ENCODE peak calls at places on chromosome 4, in six cellular contexts. T, A, G, X, J and I are unnamed samples.

GRCh38 chr4:83223781-83224180 is 60.8 kb downstream of the COQ2 start:
- DNase-seq in G (no peak), T (no peak), X (no peak), A (no peak), J (peak), I (peak)

GRCh38 chr4:126268106-126268505 is 953.4 kb downstream of the FAT4 start:
- DNase-seq in T (no peak), A (no peak), X (no peak), J (peak), G (no peak), I (no peak)

GRCh38 chr4:57136281-57136680 is 26.1 kb upstream of the IGFBP7 start:
- DNase-seq in T (no peak), A (no peak), G (no peak), J (no peak), X (no peak), I (peak)

GRCh38 chr4:123972031-123972430 is 575.4 kb downstream of the SPRY1 start:
- DNase-seq in G (no peak), X (no peak), T (no peak), J (no peak), A (no peak), I (no peak)

GRCh38 chr4:3514221-3514780 is 17.9 kb downstream of the LRPAP1 start:
- DNase-seq in A (no peak), J (no peak), X (no peak), G (no peak), T (no peak), I (no peak)

GRCh38 chr4:55947912-55948725 is 626 bp upstream of the CEP135 start:
- DNase-seq in X (no peak), J (peak), T (peak), G (no peak), A (peak), I (peak)

GRCh38 chr4:109735566-109736454 is 5.9 kb upstream of the PLA2G12A start:
- DNase-seq in T (no peak), G (no peak), J (peak), X (no peak), A (no peak), I (peak)

GRCh38 chr4:124526760-124527159 is 185.8 kb downstream of the ANKRD50 start:
- DNase-seq in T (no peak), G (no peak), A (no peak), X (no peak), J (no peak), I (no peak)

GRCh38 chr4:94621491-94622080 is 136.2 kb upstream of the BMPR1B start:
- DNase-seq in X (no peak), T (no peak), G (no peak), J (peak), A (peak), I (no peak)

GRCh38 chr4:173536808-173537429 is 6.9 kb upstream of the HAND2 start:
- DNase-seq in T (no peak), X (no peak), J (no peak), G (no peak), A (no peak), I (no peak)

GRCh38 chr4:182741054-182741453 is 176.1 kb downstream of the DCTD start:
- DNase-seq in T (no peak), X (no peak), G (no peak), J (no peak), A (no peak), I (no peak)

GRCh38 chr4:138749303-138749702 is 266.3 kb upstream of the NOCT start:
- DNase-seq in A (no peak), G (no peak), X (no peak), J (peak), T (no peak), I (no peak)

GRCh38 chr4:160235771-160236170 is 1132.9 kb downstream of the RAPGEF2 start:
- DNase-seq in X (no peak), G (no peak), J (no peak), T (no peak), A (no peak), I (no peak)

GRCh38 chr4:105555409-105555808 is 3.0 kb downstream of the ARHGEF38 start:
- DNase-seq in A (no peak), T (no peak), J (no peak), G (no peak), X (no peak), I (no peak)

GRCh38 chr4:42488554-42488953 is 91.3 kb downstream of the SHISA3 start:
- DNase-seq in J (no peak), X (no peak), G (no peak), A (no peak), T (no peak), I (no peak)

GRCh38 chr4:25163216-25163615 is 3.0 kb upstream of the SEPSECS start:
- DNase-seq in T (no peak), J (no peak), A (no peak), X (no peak), G (no peak), I (no peak)

GRCh38 chr4:149980941-149981340 is 97.3 kb upstream of the DCLK2 start:
- DNase-seq in A (peak), J (peak), X (peak), T (peak), G (no peak), I (no peak)

GRCh38 chr4:84644087-84644486 is 61.2 kb downstream of the CDS1 start:
- DNase-seq in T (no peak), J (no peak), X (no peak), G (no peak), A (no peak), I (no peak)

GRCh38 chr4:172986114-172986513 is 182.5 kb upstream of the GALNT7 start:
- DNase-seq in J (no peak), T (no peak), A (no peak), X (no peak), G (no peak), I (no peak)

GRCh38 chr4:8108261-8108660 is 50.4 kb downstream of the ABLIM2 start:
- DNase-seq in G (no peak), T (no peak), J (no peak), X (no peak), A (no peak), I (no peak)

GRCh38 chr4:867526-868250 is 41.8 kb upstream of the CPLX1 start:
- DNase-seq in J (no peak), T (no peak), X (no peak), A (no peak), G (no peak), I (no peak)

GRCh38 chr4:92483341-92483740 is 179.6 kb downstream of the GRID2 start:
- DNase-seq in X (no peak), G (no peak), A (no peak), T (no peak), J (no peak), I (no peak)

GRCh38 chr4:35358001-35358584 is 886.2 kb downstream of the ARAP2 start:
- DNase-seq in T (no peak), A (no peak), G (no peak), J (no peak), X (no peak), I (peak)

GRCh38 chr4:101205878-101206277 is 141.4 kb downstream of the PPP3CA start:
- DNase-seq in G (no peak), X (no peak), T (no peak), J (peak), A (no peak), I (no peak)

GRCh38 chr4:54232151-54232688 is 3.1 kb downstream of the PDGFRA start:
- DNase-seq in J (no peak), A (no peak), T (no peak), G (peak), X (no peak), I (no peak)

GRCh38 chr4:54233697-54234496 is 4.8 kb downstream of the PDGFRA start:
- DNase-seq in J (peak), G (no peak), T (no peak), X (peak), A (peak), I (peak)

GRCh38 chr4:54234497-54235205 is 5.6 kb downstream of the PDGFRA start:
- DNase-seq in T (no peak), J (peak), X (no peak), G (no peak), A (no peak), I (no peak)

GRCh38 chr4:54231419-54232150 is 2.5 kb downstream of the PDGFRA start:
- DNase-seq in X (peak), J (peak), T (no peak), A (no peak), G (peak), I (no peak)

DNA sequence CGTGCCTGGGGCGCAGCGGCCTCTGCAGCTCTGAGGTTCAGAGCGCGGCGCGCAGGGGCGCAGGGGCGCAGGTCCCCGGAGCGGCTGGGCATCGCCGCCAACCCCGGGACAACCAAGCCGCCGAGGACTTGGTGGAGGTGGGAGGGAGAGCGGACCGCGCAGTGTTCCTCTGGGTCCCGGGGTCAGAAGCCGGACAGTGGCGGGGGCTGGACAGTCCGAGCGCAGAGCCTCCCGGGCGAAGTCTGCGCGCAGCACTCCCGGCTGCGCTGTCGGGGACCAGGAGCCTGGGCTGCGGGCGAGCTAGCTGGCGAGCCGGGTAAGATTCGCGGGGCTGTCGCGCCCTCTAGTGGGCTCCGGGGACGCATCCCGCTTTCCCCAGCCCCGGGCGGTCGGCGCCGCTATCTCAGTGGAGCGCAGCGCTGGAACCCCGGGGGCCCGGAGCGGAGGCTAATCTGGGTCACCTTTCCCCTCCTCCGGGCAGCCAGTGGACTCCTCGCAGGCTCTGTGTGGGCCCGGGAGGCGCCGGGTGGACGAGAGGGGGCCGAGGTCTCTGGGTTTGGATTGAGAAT is 4.1 kb downstream of the PDGFRA start:
- DNase-seq in G (peak), A (peak), T (no peak), X (peak), J (peak), I (peak)
- H3K4me3 ChIP-seq in G (peak), A (no peak), T (peak), X (peak), J (peak), I (peak)

GRCh38 chr4:41287852-41288251 is 31.1 kb downstream of the UCHL1 start:
- DNase-seq in G (no peak), X (no peak), T (no peak), J (no peak), A (no peak), I (no peak)
- TF ChIP-seq CTCF in G (no peak), X (no peak), T (no peak), J (no peak), A (no peak), I (no peak)

DNA sequence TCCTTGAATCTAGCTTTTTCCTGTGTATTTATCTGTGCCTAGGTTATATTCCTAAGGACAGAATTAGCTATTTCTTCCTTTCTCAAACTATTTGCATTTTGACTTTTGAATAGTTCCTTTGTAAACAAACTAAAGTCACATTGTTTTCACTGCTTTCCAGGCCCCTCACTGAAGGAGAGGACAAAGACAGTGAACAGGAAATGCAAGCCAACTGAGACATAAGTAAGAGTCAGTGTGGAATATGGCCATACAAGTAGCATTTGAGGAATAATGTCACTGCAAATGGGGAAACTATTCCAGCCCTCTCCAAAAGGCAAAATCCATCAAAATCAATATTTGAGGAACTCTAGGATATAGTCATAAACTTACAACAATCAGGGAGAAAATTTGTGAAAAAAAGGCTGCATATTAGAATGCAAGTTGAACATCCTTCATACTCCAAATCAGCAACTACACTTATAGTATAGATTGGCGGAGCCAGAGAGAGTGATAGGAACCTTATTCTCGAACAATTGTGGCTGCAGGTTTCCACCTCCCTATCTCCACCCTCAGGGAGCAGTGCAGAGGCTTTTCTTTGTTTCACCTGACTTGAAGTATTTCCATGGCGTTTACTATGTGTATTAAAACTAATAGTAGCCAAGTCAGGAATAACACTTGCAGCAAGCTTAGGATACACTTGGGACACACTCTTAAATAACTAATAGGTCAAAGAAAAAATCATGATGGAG is 1110.4 kb upstream of the ADGRL3 start:
- DNase-seq in T (no peak), G (no peak), J (no peak), X (no peak), A (no peak), I (no peak)
- H3K4me3 ChIP-seq in T (no peak), G (no peak), J (no peak), X (no peak), A (no peak), I (no peak)

GRCh38 chr4:10623241-10623640 is 61.3 kb downstream of the CLNK start:
- DNase-seq in J (no peak), G (no peak), A (no peak), X (no peak), T (no peak), I (no peak)

GRCh38 chr4:10625130-10625529 is 59.4 kb downstream of the CLNK start:
- DNase-seq in T (no peak), A (no peak), J (no peak), X (no peak), G (no peak), I (no peak)

GRCh38 chr4:10623862-10624261 is 60.7 kb downstream of the CLNK start:
- DNase-seq in A (no peak), T (no peak), J (no peak), X (no peak), G (no peak), I (no peak)

GRCh38 chr4:10620935-10621488 is 63.6 kb downstream of the CLNK start:
- DNase-seq in J (no peak), A (no peak), G (no peak), T (no peak), X (no peak), I (no peak)

GRCh38 chr4:10622728-10623127 is 61.8 kb downstream of the CLNK start:
- DNase-seq in J (peak), T (no peak), X (no peak), G (no peak), A (no peak), I (no peak)
- TF ChIP-seq CTCF in J (peak), T (peak), X (no peak), G (peak), A (peak), I (peak)